ENCODE peak calls at places on chromosomes 3 and 15, in four cellular contexts. Z is AG10803; H is stimulated activated CD8-positive, alpha-beta memory T cell treated with anti-CD3 and anti-CD28 coated beads, Interleukin-12 subunit alpha, Interleukin-12 subunit beta, amount 100 ng/mL, for 4 hours; G is Ammon's horn. T is an unnamed sample.

GRCh38 chr3:44078863-44079262 is 162.8 kb upstream of the TOPAZ1 start:
- DNase-seq in H (no peak), G (no peak), Z (no peak), T (no peak)

GRCh38 chr3:188052229-188052965 is 101.6 kb upstream of the LPP start:
- DNase-seq in Z (no peak), H (no peak), G (peak; percentile 100), T (peak; percentile 100)

GRCh38 chr3:40524222-40524570 is 564 bp upstream of the ZNF621 start:
- DNase-seq in H (no peak), Z (no peak), G (no peak), T (peak; percentile 39)

GRCh38 chr3:115503386-115503785 is 119.9 kb upstream of the GAP43 start:
- DNase-seq in G (no peak), Z (no peak), H (no peak), T (no peak)

GRCh38 chr3:137692803-137693431 is 71.2 kb upstream of the SOX14 start:
- DNase-seq in H (no peak), Z (no peak), G (peak; percentile 20), T (no peak)

GRCh38 chr3:65593780-65594752 is 444.7 kb downstream of the MAGI1 start:
- DNase-seq in Z (no peak), H (no peak), G (peak; percentile 60), T (peak; percentile 68)

GRCh38 chr3:108117245-108117644 is 26.4 kb upstream of the CD47 start:
- DNase-seq in H (no peak), Z (peak; percentile 22), G (no peak), T (no peak)

GRCh38 chr15:69983696-69984265 is 113.9 kb downstream of the TLE3 start:
- DNase-seq in G (no peak), Z (no peak), H (no peak), T (no peak)

GRCh38 chr15:50229336-50229735 is 36.2 kb downstream of the HDC start:
- DNase-seq in Z (peak; percentile 79), H (no peak), G (no peak), T (no peak)

GRCh38 chr3:138397983-138398382 is 36.4 kb upstream of the ESYT3 start:
- DNase-seq in G (peak; percentile 48), Z (no peak), H (no peak), T (peak; percentile 40)

GRCh38 chr15:40256642-40257235 is 17.9 kb downstream of the PAK6 start:
- DNase-seq in Z (no peak), G (no peak), H (no peak), T (peak; percentile 20)

GRCh38 chr15:92648190-92648875 is 7.2 kb downstream of the FAM174B start:
- DNase-seq in H (no peak), Z (no peak), G (no peak), T (no peak)

T was measured in pons.